ENCODE peak calls at places on chromosomes 11 and 22, in four cellular contexts. L, Y, B and K are unnamed samples.

GRCh38 chr11:103279821-103280220 is 170.6 kb downstream of the DYNC2H1 start:
- DNase-seq in L (no peak), Y (no peak), B (peak; percentile 74), K (no peak)

GRCh38 chr11:45037425-45038005 is 86.8 kb upstream of the TP53I11 start:
- DNase-seq in L (no peak), Y (no peak), B (no peak), K (no peak)

GRCh38 chr11:119685073-119685746 is 43.8 kb downstream of the NECTIN1 start:
- DNase-seq in L (no peak), Y (no peak), B (no peak), K (no peak)

GRCh38 chr11:125921042-125921441 is 16.7 kb downstream of the DDX25 start:
- DNase-seq in L (no peak), Y (no peak), B (no peak), K (no peak)

GRCh38 chr11:6606471-6607189 is 3.1 kb downstream of the ILK start:
- DNase-seq in L (peak; percentile 63), Y (peak; percentile 84), B (peak; percentile 87), K (peak; percentile 84)

GRCh38 chr11:96067160-96067559 is 143.3 kb upstream of the MTMR2 start:
- DNase-seq in L (no peak), Y (no peak), B (no peak), K (no peak)

GRCh38 chr11:113906038-113906437 is 1.4 kb downstream of the HTR3B start:
- DNase-seq in L (no peak), Y (no peak), B (peak; percentile 63), K (no peak)

GRCh38 chr11:1923201-1923956 is 3.9 kb downstream of the TNNT3 start:
- DNase-seq in L (no peak), Y (no peak), B (no peak), K (no peak)

GRCh38 chr11:13486926-13487660 is 8.7 kb downstream of the PTH start:
- DNase-seq in L (peak; percentile 80), Y (peak; percentile 34), B (peak; percentile 71), K (no peak)

GRCh38 chr11:107316426-107316825 is 141.2 kb downstream of the CWF19L2 start:
- DNase-seq in L (no peak), Y (no peak), B (no peak), K (no peak)

GRCh38 chr22:16866167-16866566 is 41.0 kb upstream of the XKR3 start:
- DNase-seq in L (no peak), Y (peak; percentile 23), B (no peak), K (no peak)

GRCh38 chr11:96267490-96268010 is 75.4 kb downstream of the MAML2 start:
- DNase-seq in L (no peak), Y (no peak), B (peak; percentile 26), K (no peak)

GRCh38 chr11:86418929-86419328 is 44.2 kb downstream of the CCDC81 start:
- DNase-seq in L (no peak), Y (no peak), B (peak; percentile 50), K (no peak)

GRCh38 chr22:22171357-22172218 is 73.0 kb upstream of the VPREB1 start:
- DNase-seq in L (no peak), Y (no peak), B (peak; percentile 17), K (no peak)

GRCh38 chr11:119432484-119433368 is 9.8 kb upstream of the THY1 start:
- DNase-seq in L (no peak), Y (no peak), B (peak; percentile 32), K (peak; percentile 91)

GRCh38 chr22:45188779-45189178 is 25.1 kb downstream of the NUP50 start:
- DNase-seq in L (no peak), Y (no peak), B (no peak), K (no peak)

GRCh38 chr11:36249271-36249670 is 40.0 kb downstream of the COMMD9 start:
- DNase-seq in L (no peak), Y (no peak), B (peak; percentile 96), K (peak; percentile 86)

GRCh38 chr11:45468265-45468856 is 182.2 kb upstream of the SYT13 start:
- DNase-seq in L (no peak), Y (no peak), B (no peak), K (no peak)

GRCh38 chr11:97794876-97795275 is 1225.9 kb upstream of the CNTN5 start:
- DNase-seq in L (no peak), Y (no peak), B (no peak), K (no peak)

GRCh38 chr11:19953909-19954308 is 206.4 kb downstream of the DBX1 start:
- DNase-seq in L (no peak), Y (no peak), B (peak; percentile 73), K (peak; percentile 92)

GRCh38 chr11:27012254-27012921 is 18.5 kb downstream of the FIBIN start:
- DNase-seq in L (no peak), Y (no peak), B (no peak), K (peak; percentile 62)

GRCh38 chr22:46509416-46510089 is 27.9 kb downstream of the CELSR1 start:
- DNase-seq in L (no peak), Y (no peak), B (no peak), K (no peak)

DNA sequence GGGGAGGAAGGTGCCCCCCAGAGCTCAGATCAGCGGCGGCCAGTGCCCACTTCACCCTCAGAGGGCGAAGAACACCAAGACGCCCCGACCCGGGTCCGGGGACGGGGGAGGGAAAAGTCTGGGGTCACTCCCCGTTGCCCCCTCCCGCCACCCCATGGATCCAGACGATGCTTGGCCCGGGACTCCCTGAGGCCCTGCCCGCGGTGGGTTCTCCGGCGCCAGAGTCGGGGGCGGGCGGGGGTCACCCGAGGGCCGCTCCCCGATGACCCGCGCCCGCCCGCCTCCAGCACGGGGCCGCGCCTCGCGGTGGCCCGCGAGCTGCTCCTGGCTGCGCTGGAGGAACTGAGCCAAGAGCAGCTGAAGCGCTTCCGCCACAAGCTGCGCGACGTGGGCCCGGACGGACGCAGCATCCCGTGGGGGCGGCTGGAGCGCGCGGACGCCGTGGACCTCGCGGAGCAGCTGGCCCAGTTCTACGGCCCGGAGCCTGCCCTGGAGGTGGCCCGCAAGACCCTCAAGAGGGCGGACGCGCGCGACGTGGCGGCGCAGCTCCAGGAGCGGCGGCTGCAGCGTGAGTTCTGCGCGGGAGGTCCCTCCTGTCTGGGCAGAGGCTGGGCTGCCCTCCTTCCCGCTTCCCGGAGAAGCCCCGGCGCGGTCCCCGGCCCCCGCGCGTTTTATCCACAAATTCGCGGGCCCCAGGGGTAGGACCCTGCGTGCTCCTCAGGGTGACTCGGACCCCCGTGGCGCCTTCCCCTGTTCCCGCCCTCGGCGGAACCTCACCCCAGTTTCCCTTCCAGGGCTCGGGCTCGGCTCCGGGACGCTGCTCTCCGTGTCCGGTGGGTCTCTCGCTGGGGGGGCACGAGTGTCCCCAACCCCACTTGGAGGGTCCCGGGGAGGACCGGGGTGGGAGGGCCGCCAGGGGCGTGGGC is 1.1 kb downstream of the NLRP6 start:
- DNase-seq in L (peak; percentile 63), Y (no peak), B (no peak), K (no peak)
- H3K4me3 ChIP-seq in L (peak overlapping the region; percentile 70), Y (peak overlapping the region; percentile 28), B (no peak overlapping the region), K (no peak overlapping the region)

GRCh38 chr11:61963016-61963281 is 4.5 kb downstream of the FTH1 start:
- DNase-seq in L (no peak), Y (no peak), B (no peak), K (no peak)
- H3K4me3 ChIP-seq in L (no peak overlapping the region), Y (no peak overlapping the region), B (no peak overlapping the region), K (no peak overlapping the region)

GRCh38 chr11:64661146-64661545 is 61.9 kb downstream of the NRXN2 start:
- DNase-seq in L (no peak), Y (no peak), B (peak; percentile 43), K (no peak)
- H3K4me3 ChIP-seq in L (no peak overlapping the region), Y (no peak overlapping the region), B (no peak overlapping the region), K (no peak overlapping the region)

DNA sequence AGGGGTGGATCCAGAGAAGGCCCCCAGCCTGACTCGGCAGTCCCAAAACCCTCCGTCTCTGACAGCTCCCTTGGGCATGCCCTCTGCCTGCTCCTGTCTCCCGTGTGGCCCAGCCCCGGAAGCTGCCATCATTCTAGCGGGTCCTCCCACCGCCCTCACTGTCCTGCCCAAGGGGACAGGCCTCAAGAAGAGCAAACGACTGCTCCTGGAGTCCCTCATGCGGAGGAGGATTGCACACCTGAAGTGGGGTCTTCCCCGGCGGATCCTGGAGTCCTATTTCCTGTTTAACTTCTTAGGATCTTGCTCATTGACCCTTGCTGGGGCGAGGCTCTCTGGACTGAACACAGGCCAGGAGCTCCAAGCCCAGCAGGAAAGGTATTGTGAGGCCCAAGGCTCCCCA is 2.6 kb upstream of the MEI1 start:
- DNase-seq in L (no peak), Y (no peak), B (no peak), K (no peak)
- H3K4me3 ChIP-seq in L (no peak overlapping the region), Y (no peak overlapping the region), B (no peak overlapping the region), K (no peak overlapping the region)

GRCh38 chr11:78417175-78417887 is at the start of gene GAB2:
- DNase-seq in L (peak; percentile 58), Y (peak; percentile 57), B (peak; percentile 41), K (no peak)

GRCh38 chr11:78419327-78419726 is 1.7 kb upstream of the GAB2 start:
- DNase-seq in L (no peak), Y (peak; percentile 53), B (peak; percentile 90), K (peak; percentile 76)

GRCh38 chr11:78417888-78418583 is 416 bp upstream of the GAB2 start:
- DNase-seq in L (peak; percentile 83), Y (peak; percentile 83), B (peak; percentile 77), K (no peak)

GRCh38 chr11:78420255-78420764 is 2.7 kb upstream of the GAB2 start:
- DNase-seq in L (peak; percentile 56), Y (peak; percentile 64), B (peak; percentile 36), K (peak; percentile 60)

DNA sequence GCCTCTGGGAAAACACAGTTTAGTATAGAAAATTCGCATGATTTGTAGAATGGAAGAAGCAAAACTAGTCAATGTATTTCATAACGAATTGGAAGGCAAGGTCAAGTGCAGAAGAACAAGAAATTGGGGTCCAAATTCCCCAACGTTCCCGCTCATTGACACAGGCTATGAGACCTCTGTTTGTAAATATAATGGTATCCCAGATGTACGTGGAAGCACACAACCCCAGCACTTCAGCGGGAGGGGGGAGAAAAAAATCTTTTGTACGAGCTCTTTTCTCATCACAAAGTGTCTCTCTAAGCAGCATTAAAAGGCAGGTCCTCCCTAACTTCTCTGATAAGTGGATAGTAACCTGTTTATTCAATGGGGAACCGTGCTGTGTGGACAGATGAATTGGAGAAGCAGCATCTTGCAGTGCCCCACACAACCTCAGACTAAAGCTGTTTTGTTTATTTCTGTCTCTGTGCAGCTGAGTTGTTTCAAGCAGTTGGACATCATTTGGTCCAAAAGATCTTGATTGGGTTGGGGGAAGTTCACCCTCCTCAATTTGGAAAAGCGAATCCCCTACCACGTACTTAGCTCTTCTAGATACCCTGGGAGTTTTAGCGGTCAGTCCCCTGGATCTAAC is 1.1 kb upstream of the GAB2 start:
- DNase-seq in L (no peak), Y (no peak), B (no peak), K (no peak)
- H3K4me3 ChIP-seq in L (peak overlapping the region; percentile 53), Y (peak overlapping the region; percentile 82), B (peak overlapping the region; percentile 57), K (peak overlapping the region; percentile 68)

GRCh38 chr11:269146-269890 is 8.9 kb upstream of the NLRP6 start:
- DNase-seq in L (peak; percentile 77), Y (no peak), B (peak; percentile 71), K (no peak)

GRCh38 chr11:270451-271208 is 7.6 kb upstream of the NLRP6 start:
- DNase-seq in L (peak; percentile 48), Y (no peak), B (no peak), K (no peak)

GRCh38 chr11:266676-267439 is 11.3 kb upstream of the NLRP6 start:
- DNase-seq in L (no peak), Y (no peak), B (no peak), K (no peak)

GRCh38 chr11:271316-271715 is 6.9 kb upstream of the NLRP6 start:
- DNase-seq in L (peak; percentile 46), Y (no peak), B (no peak), K (no peak)

GRCh38 chr11:267491-267994 is 10.7 kb upstream of the NLRP6 start:
- DNase-seq in L (peak; percentile 82), Y (no peak), B (no peak), K (no peak)
- H3K4me3 ChIP-seq in L (peak overlapping the region; percentile 38), Y (peak overlapping the region; percentile 42), B (peak overlapping the region; percentile 13), K (no peak overlapping the region)